ENCODE peak calls at places on chromosomes 4 and X, in eight cellular contexts. P is ascending aorta, C is fibroblast of lung, V is mesenchymal stem cell, A is esophagus muscularis mucosa, R is Peyer's patch, Q is NT2/D1, T is endodermal cell. M is an unnamed sample.

GRCh38 chr4:41437264-41437566 is 100.7 kb upstream of the LIMCH1 start:
- DNase-seq in P (no peak), T (no peak), V (peak; percentile 48), Q (no peak), R (no peak), C (no peak), A (no peak), M (no peak)

GRCh38 chr4:113645771-113646455 is 115.6 kb downstream of the CAMK2D start:
- DNase-seq in A (no peak), T (peak; percentile 66), Q (peak; percentile 40), C (peak; percentile 94), R (peak; percentile 68), P (no peak), V (peak; percentile 45), M (no peak)

GRCh38 chrX:13165747-13166146 is 121.3 kb upstream of the FAM9C start:
- DNase-seq in P (no peak), V (no peak), T (no peak), Q (no peak), R (no peak), A (no peak), C (no peak), M (no peak)

GRCh38 chrX:129957241-129958099 is 25.0 kb upstream of the BCORL1 start:
- DNase-seq in C (peak; percentile 46), V (peak; percentile 35), T (peak; percentile 87), P (no peak), Q (no peak), R (peak; percentile 88), A (no peak), M (peak; percentile 25)

GRCh38 chrX:17869580-17869979 is 8.5 kb upstream of the RAI2 start:
- DNase-seq in V (no peak), P (no peak), R (no peak), T (no peak), C (no peak), A (no peak), Q (no peak), M (no peak)

GRCh38 chr4:2058264-2059033 is 678 bp upstream of the NAT8L start:
- DNase-seq in P (no peak), C (no peak), V (peak; percentile 13), T (peak; percentile 71), A (no peak), Q (no peak), R (no peak), M (no peak)

GRCh38 chr4:4762909-4763814 is 96.3 kb upstream of the MSX1 start:
- DNase-seq in V (peak; percentile 76), Q (peak; percentile 28), T (peak; percentile 91), C (peak; percentile 66), A (no peak), R (no peak), P (no peak), M (no peak)

GRCh38 chr4:131304686-131305085 is 1844.4 kb upstream of the PCDH10 start:
- DNase-seq in T (no peak), V (peak; percentile 21), P (no peak), R (no peak), Q (no peak), A (no peak), C (peak; percentile 1), M (no peak)

GRCh38 chr4:76977731-76978350 is 28.3 kb downstream of the SEPTIN11 start:
- DNase-seq in V (peak; percentile 73), A (no peak), P (no peak), R (no peak), T (no peak), Q (no peak), C (peak; percentile 91), M (no peak)

GRCh38 chrX:123964155-123964554 is 2.6 kb downstream of the STAG2 start:
- DNase-seq in C (peak; percentile 40), A (no peak), V (peak; percentile 63), T (no peak), P (no peak), Q (no peak), R (no peak), M (no peak)

DNA sequence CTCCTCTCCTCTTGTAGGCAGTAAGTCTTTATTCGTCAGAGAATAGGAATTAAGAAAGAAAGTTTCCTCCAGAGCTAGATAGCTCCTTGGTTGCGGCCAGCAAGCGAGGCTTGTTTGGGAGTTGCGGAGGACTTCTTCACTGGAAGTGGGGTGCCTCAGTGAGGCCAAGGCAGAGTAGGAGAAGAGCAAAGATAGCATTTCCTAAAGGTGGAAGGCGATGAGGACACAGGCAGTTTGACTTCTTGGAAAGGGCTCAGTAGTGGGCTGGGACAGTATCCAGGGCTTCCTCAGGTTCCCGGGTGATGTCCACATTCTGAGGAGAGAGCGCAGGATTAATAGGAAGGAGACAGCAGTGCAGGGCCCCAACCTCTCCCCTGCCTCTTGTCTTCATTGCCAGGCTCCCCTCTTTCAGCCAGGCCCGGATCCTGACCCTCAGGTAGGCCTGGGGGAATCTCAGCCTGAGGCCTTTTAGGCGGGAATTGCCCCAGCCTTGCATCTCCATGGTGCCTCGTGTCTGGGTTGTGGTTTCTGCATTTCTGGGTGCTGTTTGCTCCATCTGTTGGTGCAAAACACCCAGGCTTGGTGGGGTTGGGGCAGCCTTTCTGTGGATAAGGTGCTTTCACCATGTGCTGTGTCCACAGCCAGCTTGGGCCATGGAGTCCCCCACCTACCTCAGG is 12.7 kb downstream of the TRO start:
- DNase-seq in P (no peak), C (no peak), Q (no peak), V (no peak), A (no peak), T (no peak), R (no peak), M (no peak)
- H3K9me3 ChIP-seq in P (no peaks in the 10 kb centered on the region), C (no peaks in the 10 kb centered on the region), Q (no peaks in the 10 kb centered on the region), V (peaks cover 5% of the 10 kb centered on the region), A (no peaks in the 10 kb centered on the region), T (no peaks in the 10 kb centered on the region), R (no peaks in the 10 kb centered on the region), M (no peaks in the 10 kb centered on the region)

GRCh38 chr4:808860-809570 is 16.9 kb downstream of the CPLX1 start:
- DNase-seq in V (no peak), Q (no peak), T (peak; percentile 23), A (no peak), C (no peak), R (no peak), P (no peak), M (no peak)

GRCh38 chr4:807792-808191 is 18.1 kb downstream of the CPLX1 start:
- DNase-seq in R (no peak), V (no peak), C (no peak), T (peak; percentile 30), P (no peak), A (no peak), Q (no peak), M (no peak)

GRCh38 chr4:803884-804283 is 22.0 kb downstream of the CPLX1 start:
- DNase-seq in V (no peak), Q (no peak), P (no peak), A (no peak), T (peak; percentile 21), C (no peak), R (no peak), M (no peak)

GRCh38 chr4:801436-802124 is 24.3 kb downstream of the CPLX1 start:
- DNase-seq in R (no peak), T (no peak), Q (no peak), C (no peak), P (no peak), A (no peak), V (no peak), M (no peak)

GRCh38 chr4:804804-805203 is 21.1 kb downstream of the CPLX1 start:
- DNase-seq in C (no peak), R (no peak), P (no peak), Q (no peak), V (no peak), A (no peak), T (peak; percentile 21), M (no peak)
- H3K9me3 ChIP-seq in C (no peaks in the 10 kb centered on the region), R (no peaks in the 10 kb centered on the region), P (no peaks in the 10 kb centered on the region), Q (no peaks in the 10 kb centered on the region), V (peaks cover 14% of the 10 kb centered on the region), A (no peaks in the 10 kb centered on the region), T (peaks cover 5% of the 10 kb centered on the region), M (no peaks in the 10 kb centered on the region)

GRCh38 chr4:159684061-159684460 is 581.2 kb downstream of the RAPGEF2 start:
- DNase-seq in R (no peak), P (no peak), V (no peak), T (no peak), Q (no peak), C (no peak), A (no peak), M (no peak)

GRCh38 chr4:159685406-159686092 is 582.7 kb downstream of the RAPGEF2 start:
- DNase-seq in P (no peak), A (no peak), C (peak; percentile 38), T (no peak), Q (no peak), V (peak; percentile 18), R (no peak), M (no peak)

GRCh38 chr4:159677521-159677920 is 574.6 kb downstream of the RAPGEF2 start:
- DNase-seq in R (no peak), A (no peak), P (no peak), Q (no peak), V (peak; percentile 70), C (peak; percentile 69), T (no peak), M (no peak)

GRCh38 chr4:159682996-159683395 is 580.1 kb downstream of the RAPGEF2 start:
- DNase-seq in P (no peak), A (no peak), Q (no peak), V (peak; percentile 69), T (no peak), R (no peak), C (peak; percentile 17), M (no peak)
- H3K9me3 ChIP-seq in P (no peaks in the 10 kb centered on the region), A (no peaks in the 10 kb centered on the region), Q (no peaks in the 10 kb centered on the region), V (peaks cover 9% of the 10 kb centered on the region), T (peaks cover 2% of the 10 kb centered on the region), R (no peaks in the 10 kb centered on the region), C (no peaks in the 10 kb centered on the region), M (no peaks in the 10 kb centered on the region)

GRCh38 chrX:18895157-18895952 is 88.6 kb downstream of the PHKA2 start:
- DNase-seq in Q (no peak), P (no peak), C (no peak), V (no peak), A (no peak), T (no peak), R (no peak), M (no peak)

GRCh38 chrX:18898517-18898916 is 85.4 kb downstream of the PHKA2 start:
- DNase-seq in V (no peak), A (no peak), R (no peak), P (no peak), Q (no peak), T (no peak), C (no peak), M (no peak)

GRCh38 chrX:18898091-18898490 is 85.8 kb downstream of the PHKA2 start:
- DNase-seq in C (no peak), P (no peak), T (no peak), Q (no peak), A (no peak), V (no peak), R (no peak), M (no peak)

GRCh38 chrX:18897611-18898010 is 86.3 kb downstream of the PHKA2 start:
- DNase-seq in A (no peak), R (no peak), T (no peak), C (no peak), Q (no peak), P (no peak), V (no peak), M (no peak)

GRCh38 chrX:18896680-18897544 is 87.0 kb downstream of the PHKA2 start:
- DNase-seq in T (no peak), Q (no peak), R (no peak), A (no peak), P (no peak), C (no peak), V (no peak), M (no peak)
- H3K9me3 ChIP-seq in T (no peaks in the 10 kb centered on the region), Q (no peaks in the 10 kb centered on the region), R (no peaks in the 10 kb centered on the region), A (no peaks in the 10 kb centered on the region), P (no peaks in the 10 kb centered on the region), C (no peaks in the 10 kb centered on the region), V (no peaks in the 10 kb centered on the region), M (no peaks in the 10 kb centered on the region)